ENCODE peak calls at places on chromosomes 4 and X, in six cellular contexts. One of them, this sample, is unnamed.
A peak's percentile ranks its signal among the peaks of the same experiment; 100 is the strongest.

GRCh38 chr4:80103615-80104014 is 30.6 kb upstream of the ANTXR2 start:
- DNase-seq in tibial artery: no peak
- DNase-seq in HFFc6: no peak
- DNase-seq in lower lobe of right lung: no peak
- DNase-seq in WTC11: no peak
- DNase-seq in lower leg skin: no peak
- DNase-seq in this sample: no peak

GRCh38 chrX:135596495-135596894 is 76.0 kb downstream of the INTS6L start:
- DNase-seq in tibial artery: no peak
- DNase-seq in HFFc6: peak; percentile 4
- DNase-seq in lower lobe of right lung: peak; percentile 42
- DNase-seq in WTC11: peak; percentile 64
- DNase-seq in lower leg skin: no peak
- DNase-seq in this sample: peak; percentile 59

GRCh38 chrX:153805436-153805835 is 11.0 kb downstream of the SSR4 start:
- DNase-seq in tibial artery: no peak
- DNase-seq in HFFc6: no peak
- DNase-seq in lower lobe of right lung: no peak
- DNase-seq in WTC11: no peak
- DNase-seq in lower leg skin: no peak
- DNase-seq in this sample: no peak

GRCh38 chr4:48079972-48080391 is 54.1 kb downstream of the TXK start:
- DNase-seq in tibial artery: no peak
- DNase-seq in HFFc6: peak; percentile 57
- DNase-seq in lower lobe of right lung: no peak
- DNase-seq in WTC11: no peak
- DNase-seq in lower leg skin: no peak
- DNase-seq in this sample: no peak

GRCh38 chrX:120402363-120402762 is 40.5 kb downstream of the ATP1B4 start:
- DNase-seq in tibial artery: no peak
- DNase-seq in HFFc6: no peak
- DNase-seq in lower lobe of right lung: no peak
- DNase-seq in WTC11: no peak
- DNase-seq in lower leg skin: no peak
- DNase-seq in this sample: no peak

GRCh38 chr4:47031011-47031678 is at the start of gene GABRB1:
- DNase-seq in tibial artery: peak; percentile 25
- DNase-seq in HFFc6: no peak
- DNase-seq in lower lobe of right lung: peak; percentile 63
- DNase-seq in WTC11: peak; percentile 73
- DNase-seq in lower leg skin: no peak
- DNase-seq in this sample: peak; percentile 78

GRCh38 chr4:140047017-140047640 is 106.9 kb downstream of the MAML3 start:
- DNase-seq in tibial artery: peak; percentile 22
- DNase-seq in HFFc6: no peak
- DNase-seq in lower lobe of right lung: no peak
- DNase-seq in WTC11: peak; percentile 12
- DNase-seq in lower leg skin: no peak
- DNase-seq in this sample: no peak

GRCh38 chrX:15334561-15334960 is 762 bp downstream of the PIGA start:
- DNase-seq in tibial artery: no peak
- DNase-seq in HFFc6: peak; percentile 17
- DNase-seq in lower lobe of right lung: no peak
- DNase-seq in WTC11: no peak
- DNase-seq in lower leg skin: no peak
- DNase-seq in this sample: no peak

GRCh38 chr4:180557348-180557747 is 1685.9 kb upstream of the TENM3 start:
- DNase-seq in tibial artery: no peak
- DNase-seq in HFFc6: no peak
- DNase-seq in lower lobe of right lung: no peak
- DNase-seq in WTC11: no peak
- DNase-seq in lower leg skin: no peak
- DNase-seq in this sample: no peak

GRCh38 chrX:40318796-40319195 is 221.0 kb upstream of the BCOR start:
- DNase-seq in tibial artery: no peak
- DNase-seq in HFFc6: no peak
- DNase-seq in lower lobe of right lung: no peak
- DNase-seq in WTC11: no peak
- DNase-seq in lower leg skin: peak; percentile 48
- DNase-seq in this sample: no peak

GRCh38 chr4:1370321-1371124 is 23.5 kb downstream of the UVSSA start:
- DNase-seq in tibial artery: no peak
- DNase-seq in HFFc6: no peak
- DNase-seq in lower lobe of right lung: peak; percentile 43
- DNase-seq in WTC11: peak; percentile 6
- DNase-seq in lower leg skin: peak; percentile 78
- DNase-seq in this sample: no peak

GRCh38 chr4:178395798-178396197 is 953.6 kb upstream of the AGA start:
- DNase-seq in tibial artery: no peak
- DNase-seq in HFFc6: no peak
- DNase-seq in lower lobe of right lung: no peak
- DNase-seq in WTC11: no peak
- DNase-seq in lower leg skin: no peak
- DNase-seq in this sample: no peak

GRCh38 chr4:110854021-110854678 is 231.3 kb upstream of the PITX2 start:
- DNase-seq in tibial artery: no peak
- DNase-seq in HFFc6: peak; percentile 95
- DNase-seq in lower lobe of right lung: no peak
- DNase-seq in WTC11: no peak
- DNase-seq in lower leg skin: no peak
- DNase-seq in this sample: no peak

GRCh38 chr4:16676247-16676646 is 222.2 kb downstream of the LDB2 start:
- DNase-seq in tibial artery: no peak
- DNase-seq in HFFc6: no peak
- DNase-seq in lower lobe of right lung: no peak
- DNase-seq in WTC11: no peak
- DNase-seq in lower leg skin: no peak
- DNase-seq in this sample: no peak

GRCh38 chr4:37603070-37603468 is 83.1 kb downstream of the RELL1 start:
- DNase-seq in tibial artery: peak; percentile 82
- DNase-seq in HFFc6: peak; percentile 68
- DNase-seq in lower lobe of right lung: peak; percentile 88
- DNase-seq in WTC11: peak; percentile 91
- DNase-seq in lower leg skin: peak; percentile 96
- DNase-seq in this sample: peak; percentile 90

GRCh38 chr4:721261-722171 is 15.9 kb downstream of the PCGF3 start:
- DNase-seq in tibial artery: no peak
- DNase-seq in HFFc6: peak; percentile 19
- DNase-seq in lower lobe of right lung: no peak
- DNase-seq in WTC11: no peak
- DNase-seq in lower leg skin: no peak
- DNase-seq in this sample: no peak

GRCh38 chr4:150971901-150972300 is 43.2 kb downstream of the LRBA start:
- DNase-seq in tibial artery: no peak
- DNase-seq in HFFc6: no peak
- DNase-seq in lower lobe of right lung: no peak
- DNase-seq in WTC11: no peak
- DNase-seq in lower leg skin: no peak
- DNase-seq in this sample: no peak

GRCh38 chr4:185700048-185700447 is 111.9 kb downstream of the SORBS2 start:
- DNase-seq in tibial artery: no peak
- DNase-seq in HFFc6: no peak
- DNase-seq in lower lobe of right lung: no peak
- DNase-seq in WTC11: no peak
- DNase-seq in lower leg skin: no peak
- DNase-seq in this sample: no peak

GRCh38 chrX:138845791-138846190 is 134.3 kb upstream of the FGF13 start:
- DNase-seq in tibial artery: no peak
- DNase-seq in HFFc6: no peak
- DNase-seq in lower lobe of right lung: no peak
- DNase-seq in WTC11: no peak
- DNase-seq in lower leg skin: no peak
- DNase-seq in this sample: no peak

GRCh38 chr4:153645183-153645582 is 38.9 kb upstream of the TLR2 start:
- DNase-seq in tibial artery: no peak
- DNase-seq in HFFc6: no peak
- DNase-seq in lower lobe of right lung: no peak
- DNase-seq in WTC11: peak; percentile 19
- DNase-seq in lower leg skin: no peak
- DNase-seq in this sample: no peak
- TF ChIP-seq CTCF in tibial artery: no peak
- TF ChIP-seq CTCF in HFFc6: peak; percentile 51
- TF ChIP-seq CTCF in lower lobe of right lung: no peak
- TF ChIP-seq CTCF in WTC11: no peak
- TF ChIP-seq CTCF in lower leg skin: no peak
- TF ChIP-seq CTCF in this sample: no peak

GRCh38 chrX:7127058-7127457 is 20.5 kb upstream of the STS start:
- DNase-seq in tibial artery: no peak
- DNase-seq in HFFc6: no peak
- DNase-seq in lower lobe of right lung: no peak
- DNase-seq in WTC11: no peak
- DNase-seq in lower leg skin: no peak
- DNase-seq in this sample: no peak
- TF ChIP-seq CTCF in tibial artery: no peak
- TF ChIP-seq CTCF in HFFc6: no peak
- TF ChIP-seq CTCF in lower lobe of right lung: no peak
- TF ChIP-seq CTCF in WTC11: no peak
- TF ChIP-seq CTCF in lower leg skin: no peak
- TF ChIP-seq CTCF in this sample: no peak

GRCh38 chr4:168321006-168321405 is 2.5 kb upstream of the DDX60 start:
- DNase-seq in tibial artery: no peak
- DNase-seq in HFFc6: no peak
- DNase-seq in lower lobe of right lung: no peak
- DNase-seq in WTC11: no peak
- DNase-seq in lower leg skin: no peak
- DNase-seq in this sample: no peak
- TF ChIP-seq CTCF in tibial artery: no peak
- TF ChIP-seq CTCF in HFFc6: no peak
- TF ChIP-seq CTCF in lower lobe of right lung: no peak
- TF ChIP-seq CTCF in WTC11: no peak
- TF ChIP-seq CTCF in lower leg skin: no peak
- TF ChIP-seq CTCF in this sample: no peak

GRCh38 chr4:25775166-25775565 is 87.6 kb downstream of the SEL1L3 start:
- DNase-seq in tibial artery: no peak
- DNase-seq in HFFc6: no peak
- DNase-seq in lower lobe of right lung: no peak
- DNase-seq in WTC11: no peak
- DNase-seq in lower leg skin: no peak
- DNase-seq in this sample: no peak
- TF ChIP-seq CTCF in tibial artery: no peak
- TF ChIP-seq CTCF in HFFc6: no peak
- TF ChIP-seq CTCF in lower lobe of right lung: no peak
- TF ChIP-seq CTCF in WTC11: no peak
- TF ChIP-seq CTCF in lower leg skin: no peak
- TF ChIP-seq CTCF in this sample: no peak

This sample was measured in nephron progenitor cell.